ENCODE peak calls at places on chromosomes 5 and 9, in six cellular contexts. K is H9, A is IMR-90, D is H1, E is neuronal stem cell, B is mesenchymal stem cell. Y is an unnamed sample.

GRCh38 chr5:150053231-150053626 is 33.1 kb downstream of the CSF1R start:
- DNase-seq in A (peak; percentile 85), B (peak; percentile 87), D (no peak), K (no peak), E (no peak), Y (peak; percentile 20)

GRCh38 chr9:129436751-129437625 is 183.9 kb downstream of the C9orf50 start:
- DNase-seq in E (no peak), A (peak; percentile 57), D (no peak), K (no peak), B (peak; percentile 72), Y (peak; percentile 74)

GRCh38 chr9:134623408-134624066 is 18.1 kb upstream of the COL5A1 start:
- DNase-seq in E (no peak), D (no peak), A (no peak), K (no peak), B (no peak), Y (no peak)

GRCh38 chr5:127229185-127229889 is 61.3 kb upstream of the MEGF10 start:
- DNase-seq in B (peak; percentile 30), K (peak; percentile 56), E (peak; percentile 12), A (peak; percentile 6), D (peak; percentile 13), Y (peak; percentile 80)

GRCh38 chr5:38831909-38832308 is 13.9 kb upstream of the OSMR start:
- DNase-seq in B (peak; percentile 61), K (peak; percentile 44), D (no peak), A (peak; percentile 45), E (no peak), Y (peak; percentile 54)

GRCh38 chr9:21974542-21975409 is 19.4 kb downstream of the CDKN2A start:
- DNase-seq in K (peak; percentile 92), D (peak; percentile 81), E (peak; percentile 72), B (peak; percentile 58), A (peak; percentile 57), Y (no peak)

GRCh38 chr9:36101916-36102741 is 34.4 kb upstream of the GLIPR2 start:
- DNase-seq in D (peak; percentile 27), A (peak; percentile 100), E (no peak), B (peak; percentile 95), K (no peak), Y (peak; percentile 95)

GRCh38 chr5:161446655-161447054 is 99.9 kb downstream of the GABRB2 start:
- DNase-seq in K (no peak), B (no peak), A (no peak), E (no peak), D (no peak), Y (no peak)

GRCh38 chr9:14158911-14159310 is 155.0 kb downstream of the NFIB start:
- DNase-seq in K (no peak), A (peak; percentile 79), B (no peak), D (no peak), E (no peak), Y (no peak)

GRCh38 chr5:158050401-158050800 is 191.5 kb upstream of the CLINT1 start:
- DNase-seq in E (no peak), D (no peak), A (peak; percentile 56), K (no peak), B (no peak), Y (peak; percentile 55)

GRCh38 chr5:17436345-17436744 is 61.7 kb upstream of the TAF11L2 start:
- DNase-seq in E (no peak), B (peak; percentile 51), D (no peak), K (no peak), A (no peak), Y (no peak)

GRCh38 chr5:62600560-62601252 is 22.1 kb downstream of the LRRC70 start:
- DNase-seq in E (no peak), A (no peak), D (no peak), B (no peak), K (no peak), Y (no peak)

GRCh38 chr5:72494700-72495124 is 12.5 kb downstream of the ZNF366 start:
- DNase-seq in E (no peak), A (no peak), B (no peak), K (no peak), D (no peak), Y (no peak)
- H2AFZ ChIP-seq in E (peak overlapping the region; percentile 42), A (no peak overlapping the region), B (no peak overlapping the region), K (no peak overlapping the region), D (no peak overlapping the region), Y (no peak overlapping the region)

GRCh38 chr5:75021800-75022199 is 30.6 kb downstream of the GCNT4 start:
- DNase-seq in E (no peak), A (no peak), B (no peak), K (no peak), D (no peak), Y (no peak)

GRCh38 chr5:75021229-75021628 is 31.1 kb downstream of the GCNT4 start:
- DNase-seq in D (no peak), E (no peak), A (no peak), B (no peak), K (no peak), Y (no peak)

GRCh38 chr5:75017971-75018370 is 34.4 kb downstream of the GCNT4 start:
- DNase-seq in A (no peak), E (no peak), D (no peak), B (no peak), K (no peak), Y (no peak)

GRCh38 chr5:75018805-75019587 is 33.4 kb downstream of the GCNT4 start:
- DNase-seq in A (no peak), B (no peak), E (no peak), D (no peak), K (no peak), Y (no peak)

DNA sequence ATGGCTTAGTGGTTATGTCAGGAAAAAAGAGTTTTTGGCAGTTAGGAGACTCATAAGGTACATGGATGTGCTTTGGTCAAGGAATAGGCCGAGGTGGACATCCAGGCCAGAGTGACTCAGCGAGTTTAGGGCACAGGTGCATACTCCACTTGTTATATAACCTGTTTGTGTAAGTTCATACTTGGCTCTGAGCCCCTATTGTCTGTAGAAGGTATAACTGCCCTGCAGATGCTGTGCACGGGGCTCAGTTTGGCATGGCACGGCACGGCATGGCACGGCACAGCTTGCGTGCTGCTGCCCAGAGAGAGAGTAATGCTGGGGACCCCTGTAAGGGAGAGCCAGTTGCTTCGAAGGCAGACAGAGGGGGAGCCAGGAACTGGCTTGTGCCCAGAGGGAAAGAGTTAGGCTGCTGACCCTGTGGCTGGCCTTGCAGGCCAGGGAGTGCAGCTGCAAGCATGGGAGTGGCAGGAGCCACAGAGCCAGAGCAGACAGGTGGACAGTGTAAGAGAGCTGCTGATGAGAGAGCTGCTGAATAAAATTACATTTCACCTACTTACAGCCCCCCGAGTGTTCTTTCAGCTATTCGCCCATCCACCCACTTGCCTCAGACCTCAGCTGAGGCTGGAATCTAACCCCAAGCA is 32.2 kb downstream of the GCNT4 start:
- DNase-seq in A (no peak), K (no peak), E (no peak), D (no peak), B (no peak), Y (no peak)
- H3K14ac ChIP-seq in A (no peak overlapping the region), K (no peak overlapping the region), E (peak overlapping the region; percentile 94), D (no peak overlapping the region), B (no peak overlapping the region), Y (no peak overlapping the region)

GRCh38 chr5:170357853-170358497 is 31.2 kb downstream of the KCNMB1 start:
- DNase-seq in B (no peak), E (no peak), K (no peak), A (no peak), D (no peak), Y (no peak)
- H2AFZ ChIP-seq in B (no peak overlapping the region), E (no peak overlapping the region), K (no peak overlapping the region), A (no peak overlapping the region), D (no peak overlapping the region), Y (no peak overlapping the region)

GRCh38 chr5:92002875-92003274 is 619.8 kb upstream of the ARRDC3 start:
- DNase-seq in E (no peak), D (no peak), B (no peak), K (no peak), A (peak; percentile 72), Y (no peak)

GRCh38 chr5:91998774-91999173 is 615.7 kb upstream of the ARRDC3 start:
- DNase-seq in A (no peak), K (no peak), B (no peak), D (no peak), E (no peak), Y (no peak)
- H3K14ac ChIP-seq in A (no peak overlapping the region), K (no peak overlapping the region), B (no peak overlapping the region), D (no peak overlapping the region), E (no peak overlapping the region), Y (no peak overlapping the region)

GRCh38 chr5:111295649-111296048 is 71.5 kb downstream of the CAMK4 start:
- DNase-seq in A (no peak), E (no peak), K (no peak), D (no peak), B (no peak), Y (no peak)

GRCh38 chr5:111299831-111300432 is 75.7 kb downstream of the CAMK4 start:
- DNase-seq in A (no peak), B (no peak), E (no peak), D (no peak), K (no peak), Y (no peak)

GRCh38 chr5:111301264-111301663 is 77.1 kb downstream of the CAMK4 start:
- DNase-seq in E (no peak), B (no peak), D (no peak), K (no peak), A (no peak), Y (no peak)

GRCh38 chr5:111296570-111296969 is 72.4 kb downstream of the CAMK4 start:
- DNase-seq in A (no peak), K (no peak), E (no peak), D (no peak), B (no peak), Y (no peak)

GRCh38 chr5:111299067-111299481 is 74.9 kb downstream of the CAMK4 start:
- DNase-seq in K (no peak), D (no peak), A (no peak), B (no peak), E (no peak), Y (no peak)
- H2AFZ ChIP-seq in K (no peak overlapping the region), D (no peak overlapping the region), A (no peak overlapping the region), B (no peak overlapping the region), E (no peak overlapping the region), Y (no peak overlapping the region)

GRCh38 chr9:100160021-100160420 is 61.0 kb downstream of the INVS start:
- DNase-seq in K (no peak), D (no peak), A (no peak), E (no peak), B (no peak), Y (no peak)
- H3K14ac ChIP-seq in K (no peak overlapping the region), D (no peak overlapping the region), A (no peak overlapping the region), E (no peak overlapping the region), B (no peak overlapping the region), Y (no peak overlapping the region)

DNA sequence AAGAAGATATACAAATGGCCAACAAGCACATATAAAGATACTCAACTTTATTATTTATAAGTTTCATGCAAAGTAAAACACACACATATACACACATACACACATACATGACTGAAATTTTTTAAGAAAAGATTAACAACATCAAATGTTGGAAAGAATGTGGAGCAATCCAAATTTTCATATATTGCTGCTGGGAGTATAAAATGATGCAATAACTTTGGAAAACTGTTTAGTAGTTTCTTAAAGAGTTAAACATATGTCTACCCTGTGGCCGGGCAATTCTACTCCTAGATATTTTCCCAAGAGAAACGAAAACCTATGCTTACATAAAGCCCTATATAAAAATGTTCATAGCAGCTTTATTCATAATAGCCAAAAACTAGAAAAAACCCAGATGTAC is 99.8 kb upstream of the NR4A3 start:
- DNase-seq in B (no peak), E (no peak), A (no peak), K (no peak), D (no peak), Y (no peak)
- H2AFZ ChIP-seq in B (no peak overlapping the region), E (no peak overlapping the region), A (no peak overlapping the region), K (no peak overlapping the region), D (no peak overlapping the region), Y (no peak overlapping the region)

Y was measured in trophoblast cell.